ENCODE peak calls at places on chromosomes 16 and 17, in four cellular contexts. Z, L, C and X are unnamed samples. For H3K4me1, the result is how much of the 10 kb centered on the place peaks cover.

GRCh38 chr16:72566174-72566573 is 394.2 kb upstream of the PMFBP1 start:
- DNase-seq in C (no peak), Z (no peak), L (no peak), X (no peak)

GRCh38 chr16:2224183-2224486 is 744 bp downstream of the E4F1 start:
- DNase-seq in Z (peak), L (no peak), C (no peak), X (no peak)

GRCh38 chr17:56896968-56897359 is 16.9 kb downstream of the TRIM25 start:
- DNase-seq in Z (no peak), L (no peak), C (peak), X (peak)

GRCh38 chr17:66507103-66507923 is 204.9 kb downstream of the PRKCA start:
- DNase-seq in Z (peak), L (no peak), C (no peak), X (no peak)

GRCh38 chr16:30356401-30357084 is 1.4 kb upstream of the CD2BP2 start:
- DNase-seq in L (peak), C (no peak), Z (no peak), X (no peak)

GRCh38 chr16:54194008-54194731 is 92.4 kb downstream of the IRX3 start:
- DNase-seq in Z (peak), C (no peak), L (peak), X (peak)

GRCh38 chr17:65628637-65629036 is 67.2 kb upstream of the AXIN2 start:
- DNase-seq in C (no peak), Z (no peak), L (no peak), X (no peak)

GRCh38 chr16:50360033-50360778 is 8.6 kb downstream of the BRD7 start:
- DNase-seq in Z (no peak), C (no peak), L (no peak), X (peak)

GRCh38 chr17:42246515-42246914 is 29.7 kb downstream of the STAT5B start:
- DNase-seq in C (no peak), Z (no peak), L (no peak), X (no peak)

GRCh38 chr16:54460254-54460860 is 173.8 kb upstream of the IRX3 start:
- DNase-seq in C (no peak), L (no peak), Z (peak), X (no peak)

GRCh38 chr16:84320511-84320910 is 25.8 kb downstream of the WFDC1 start:
- DNase-seq in L (no peak), C (no peak), Z (no peak), X (no peak)

GRCh38 chr17:77649717-77650211 is 308.7 kb upstream of the TNRC6C start:
- DNase-seq in L (no peak), C (no peak), Z (peak), X (no peak)

GRCh38 chr17:37259030-37259735 is 116.6 kb upstream of the C17orf78 start:
- DNase-seq in C (no peak), L (no peak), Z (no peak), X (no peak)

GRCh38 chr16:88194397-88195020 is 188.2 kb upstream of the ZNF469 start:
- DNase-seq in Z (peak), C (no peak), L (no peak), X (no peak)

GRCh38 chr17:29251969-29252866 is 5.6 kb downstream of the CRYBA1 start:
- DNase-seq in Z (peak), L (no peak), C (no peak), X (no peak)

GRCh38 chr16:73058616-73059409 is 10.9 kb upstream of the ZFHX3 start:
- DNase-seq in Z (peak), C (no peak), L (peak), X (no peak)

GRCh38 chr16:30937692-30938091 is 11.2 kb upstream of the ORAI3 start:
- DNase-seq in L (no peak), C (no peak), Z (no peak), X (no peak)

GRCh38 chr16:9090101-9090959 is 1.1 kb upstream of the HAPSTR1 start:
- DNase-seq in C (no peak), Z (no peak), L (peak), X (no peak)

GRCh38 chr16:55662641-55663040 is 6.9 kb downstream of the SLC6A2 start:
- DNase-seq in L (no peak), C (no peak), Z (no peak), X (no peak)

GRCh38 chr16:200388-200787 is 20.1 kb downstream of the HBQ1 start:
- DNase-seq in Z (no peak), C (no peak), L (no peak), X (no peak)

GRCh38 chr16:86593913-86594312 is 15.6 kb downstream of the FOXL1 start:
- DNase-seq in L (no peak), C (no peak), Z (no peak), X (no peak)

GRCh38 chr16:19323596-19323995 is 38.1 kb downstream of the CLEC19A start:
- DNase-seq in C (no peak), Z (no peak), L (no peak), X (no peak)

GRCh38 chr16:69105501-69106361 is at the start of gene HAS3:
- DNase-seq in Z (peak), L (peak), C (peak), X (no peak)

GRCh38 chr17:13176436-13176835 is 158.6 kb upstream of the ELAC2 start:
- DNase-seq in C (no peak), Z (no peak), L (no peak), X (no peak)

GRCh38 chr16:69003500-69003899 is 102.0 kb upstream of the HAS3 start:
- DNase-seq in Z (no peak), C (no peak), L (no peak), X (no peak)

GRCh38 chr16:79519448-79519847 is 81.1 kb downstream of the MAF start:
- DNase-seq in L (peak), Z (no peak), C (no peak), X (no peak)

GRCh38 chr16:87582966-87583325 is 19.4 kb upstream of the JPH3 start:
- DNase-seq in Z (no peak), C (no peak), L (no peak), X (no peak)

GRCh38 chr17:50201226-50201854 is at the start of gene COL1A1:
- DNase-seq in C (peak), L (no peak), Z (peak), X (no peak)

GRCh38 chr16:56372013-56372634 is 53.2 kb downstream of the AMFR start:
- DNase-seq in C (no peak), L (no peak), Z (no peak), X (no peak)

DNA sequence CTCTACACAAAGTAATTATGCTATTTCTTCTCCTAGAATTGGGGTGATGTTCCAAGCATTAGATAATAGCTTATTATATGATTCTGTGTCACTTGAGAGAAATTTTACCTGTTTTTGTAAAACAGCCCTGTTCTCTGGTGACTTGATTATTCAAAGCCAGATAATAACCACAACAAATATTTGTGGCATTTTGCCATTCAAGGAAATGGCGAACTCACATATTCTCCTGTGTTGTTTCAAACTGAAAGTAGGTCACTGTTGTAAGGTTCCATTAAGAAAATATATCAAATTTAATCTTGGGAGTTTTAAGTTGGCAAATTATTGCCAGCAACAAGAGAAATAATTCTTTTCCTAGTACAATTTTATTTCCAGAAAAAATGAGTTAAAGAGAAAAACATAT is 124.8 kb downstream of the STXBP4 start:
- DNase-seq in Z (no peak), L (no peak), C (no peak), X (no peak)
- H3K4me1 ChIP-seq in Z (under half), L (under half), C (under half), X (under half)

GRCh38 chr16:17389392-17389791 is 81.4 kb downstream of the XYLT1 start:
- DNase-seq in Z (no peak), C (no peak), L (no peak), X (no peak)

GRCh38 chr16:17384473-17384872 is 86.3 kb downstream of the XYLT1 start:
- DNase-seq in L (no peak), Z (no peak), C (no peak), X (no peak)

GRCh38 chr16:17386229-17386628 is 84.5 kb downstream of the XYLT1 start:
- DNase-seq in C (no peak), Z (no peak), L (no peak), X (no peak)

GRCh38 chr16:17382949-17383348 is 87.8 kb downstream of the XYLT1 start:
- DNase-seq in Z (no peak), C (no peak), L (no peak), X (no peak)

GRCh38 chr16:17387226-17387625 is 83.5 kb downstream of the XYLT1 start:
- DNase-seq in L (no peak), C (no peak), Z (no peak), X (no peak)
- H3K4me1 ChIP-seq in L (under half), C (under half), Z (under half), X (under half)

DNA sequence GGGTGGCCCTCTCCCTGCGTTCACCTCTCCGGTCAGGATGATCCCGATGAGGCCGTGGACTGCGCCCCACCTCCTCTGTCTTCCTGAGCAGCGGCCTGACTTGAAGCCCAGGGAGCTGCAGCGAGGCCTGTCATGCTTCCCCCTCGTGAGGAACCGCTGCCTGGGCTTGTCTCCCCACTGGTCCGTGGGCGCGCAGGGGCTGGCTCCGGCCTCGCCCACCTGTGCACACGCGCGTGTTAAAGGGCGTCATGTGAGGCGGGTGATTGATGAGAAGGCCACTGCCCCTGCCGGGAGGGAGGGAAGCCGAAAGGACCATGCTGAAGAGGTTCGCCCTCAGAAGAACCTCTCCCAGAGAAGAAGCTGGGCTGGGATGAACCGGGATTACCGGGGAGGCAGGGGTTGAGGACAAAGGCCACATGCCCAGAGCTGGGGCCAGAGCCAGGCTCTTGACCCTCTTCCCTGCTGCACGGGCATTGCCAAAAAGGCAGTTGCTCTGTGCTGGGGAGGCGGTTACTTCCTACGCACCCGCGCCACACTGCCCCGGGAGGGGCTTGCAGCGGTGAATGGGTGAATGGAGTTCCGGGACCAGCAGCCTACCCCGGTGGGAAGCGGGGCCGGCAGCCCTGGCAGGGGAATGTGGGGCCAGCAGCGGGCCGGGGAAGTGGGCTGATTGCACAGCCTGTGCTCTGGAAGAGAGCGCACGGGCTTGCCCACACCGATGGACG is 85.9 kb upstream of the GSE1 start:
- DNase-seq in L (no peak), C (no peak), Z (no peak), X (no peak)
- H3K4me1 ChIP-seq in L (half or more), C (half or more), Z (under half), X (under half)

GRCh38 chr17:4597975-4598374 is 13.6 kb downstream of the SMTNL2 start:
- DNase-seq in Z (no peak), L (no peak), C (no peak), X (no peak)

GRCh38 chr17:4600563-4600962 is 16.2 kb downstream of the SMTNL2 start:
- DNase-seq in Z (no peak), L (no peak), C (peak), X (no peak)

GRCh38 chr17:4596636-4597380 is 12.5 kb downstream of the SMTNL2 start:
- DNase-seq in C (no peak), L (no peak), Z (no peak), X (no peak)

GRCh38 chr17:4599505-4600281 is 15.4 kb downstream of the SMTNL2 start:
- DNase-seq in Z (peak), L (no peak), C (peak), X (no peak)

GRCh38 chr17:4598776-4599504 is 14.6 kb downstream of the SMTNL2 start:
- DNase-seq in L (no peak), Z (peak), C (no peak), X (no peak)
- H3K4me1 ChIP-seq in L (under half), Z (under half), C (under half), X (under half)

DNA sequence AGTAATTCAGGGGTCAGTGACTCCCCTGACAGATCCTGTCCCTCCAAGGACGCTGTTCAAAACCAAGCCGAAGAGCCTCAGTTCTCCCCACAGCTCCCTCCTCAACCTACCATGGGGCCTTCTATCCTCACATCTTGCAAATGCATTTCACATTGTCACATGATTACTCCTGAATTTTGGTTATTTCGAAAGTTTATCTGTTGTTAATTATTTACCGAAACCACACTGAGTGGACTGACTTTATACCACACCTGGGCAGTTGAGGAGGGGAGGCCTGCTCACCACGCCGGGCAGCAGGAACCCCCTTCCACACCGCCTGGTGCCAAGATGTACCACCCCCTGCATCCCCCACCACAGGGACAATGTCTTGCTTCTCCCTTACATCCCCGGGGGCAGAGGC is 4.7 kb downstream of the TIMP2 start:
- DNase-seq in L (no peak), C (no peak), Z (no peak), X (no peak)
- H3K4me1 ChIP-seq in L (half or more), C (under half), Z (under half), X (under half)

GRCh38 chr16:33059206-33059605 is 134.8 kb upstream of the TP53TG3C start:
- DNase-seq in Z (no peak), L (no peak), C (no peak), X (no peak)
- H3K4me1 ChIP-seq in Z (under half), L (under half), C (under half), X (under half)

GRCh38 chr16:4327782-4328579 is 12.1 kb downstream of the GLIS2 start:
- DNase-seq in C (no peak), L (peak), Z (peak), X (no peak)
- H3K4me1 ChIP-seq in C (under half), L (half or more), Z (under half), X (under half)

DNA sequence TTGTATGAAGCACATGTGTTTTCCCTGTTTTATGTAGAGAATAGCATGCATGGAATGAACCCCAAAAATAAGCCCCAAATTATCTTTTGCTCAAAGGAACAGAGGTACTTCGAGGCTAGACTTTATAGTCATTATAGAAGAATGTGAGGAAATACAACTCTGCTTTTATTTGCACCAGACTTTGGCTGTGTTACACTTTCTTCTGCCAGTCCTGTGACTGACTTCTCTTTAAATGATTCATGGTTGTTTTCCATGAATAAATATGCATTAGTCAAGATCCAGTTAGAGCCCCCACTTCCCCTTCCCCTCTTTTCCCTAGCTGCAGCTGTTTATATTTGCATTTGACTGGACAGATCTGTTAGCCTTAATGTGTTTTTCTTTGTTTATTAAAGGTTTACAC is 152.8 kb downstream of the CYB561 start:
- DNase-seq in C (no peak), L (no peak), Z (peak), X (no peak)
- H3K4me1 ChIP-seq in C (under half), L (under half), Z (under half), X (under half)

DNA sequence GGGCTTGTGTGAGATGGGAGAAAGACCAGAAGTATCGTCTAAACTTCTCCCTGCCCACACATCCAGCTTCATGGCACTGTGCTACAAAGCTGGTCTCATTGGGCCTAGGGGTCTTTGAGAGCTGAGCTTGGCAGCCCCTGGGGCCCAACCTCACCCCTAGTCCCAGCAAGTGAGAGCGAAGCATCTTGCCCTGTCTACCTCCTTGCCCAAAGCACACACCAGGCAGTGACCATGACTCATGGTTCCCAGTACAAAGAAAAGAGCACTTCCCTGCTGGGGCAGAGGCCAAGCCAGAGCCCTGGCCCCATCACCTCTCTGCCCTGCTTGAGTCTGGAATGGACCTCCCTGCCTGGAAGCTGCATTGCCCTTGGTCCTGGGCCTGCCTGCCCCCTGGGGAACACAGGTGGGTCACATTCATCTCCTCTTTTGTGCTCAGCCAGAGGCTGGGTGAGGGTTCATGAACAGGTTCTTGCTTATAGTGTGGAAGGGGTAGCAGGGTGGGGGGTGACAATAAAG is 1.2 kb downstream of the SLC16A5 start:
- DNase-seq in C (no peak), Z (no peak), L (no peak), X (no peak)
- H3K4me1 ChIP-seq in C (half or more), Z (under half), L (half or more), X (under half)

DNA sequence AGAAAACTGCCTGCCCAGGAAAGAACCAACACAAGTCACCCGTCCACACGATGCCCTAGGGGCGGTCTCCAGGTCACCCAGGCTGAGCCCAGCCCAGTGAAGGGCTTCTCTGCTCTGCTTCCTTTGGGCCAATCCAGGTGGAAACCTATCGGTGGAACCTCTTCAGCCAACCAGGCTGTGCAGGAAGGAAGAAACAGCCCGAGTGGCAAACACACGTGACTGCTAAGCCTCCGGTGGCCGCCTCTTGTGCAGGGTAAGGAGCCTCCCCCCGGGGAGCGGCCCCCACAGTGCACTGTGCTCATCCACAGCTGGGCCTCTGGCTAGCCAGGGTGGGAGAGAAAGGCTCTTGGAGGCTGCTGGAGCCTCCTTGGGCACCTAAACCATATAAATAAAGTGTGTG is 2.5 kb downstream of the RTN4RL1 start:
- DNase-seq in Z (no peak), C (no peak), L (no peak), X (no peak)
- H3K4me1 ChIP-seq in Z (under half), C (under half), L (under half), X (under half)